ENCODE peak calls at places on chromosomes 6 and 20, in four cellular contexts. V is fibroblast of lung, O is A673, K is uterus. W is an unnamed sample.

GRCh38 chr6:115783402-115784061 is 277.2 kb downstream of the FRK start:
- DNase-seq in V (peak), O (no peak), K (no peak), W (no peak)

GRCh38 chr6:4856779-4857178 is 80.6 kb downstream of the CDYL start:
- DNase-seq in V (no peak), O (no peak), K (no peak), W (no peak)

GRCh38 chr6:69232506-69233194 is 564.2 kb downstream of the LMBRD1 start:
- DNase-seq in V (peak), O (peak), K (peak), W (peak)

GRCh38 chr6:170178561-170179477 is 112.1 kb downstream of the DLL1 start:
- DNase-seq in V (peak), O (peak), K (no peak), W (no peak)

GRCh38 chr6:132464538-132465256 is 48.2 kb downstream of the STX7 start:
- DNase-seq in V (peak), O (no peak), K (no peak), W (no peak)

GRCh38 chr20:25278636-25279361 is 30.9 kb downstream of the PYGB start:
- DNase-seq in V (no peak), O (no peak), K (peak), W (peak)

GRCh38 chr20:6299451-6299850 is 176.6 kb upstream of the FERMT1 start:
- DNase-seq in V (peak), O (no peak), K (no peak), W (no peak)

GRCh38 chr6:24064106-24064505 is 61.9 kb upstream of the NRSN1 start:
- DNase-seq in V (peak), O (peak), K (no peak), W (no peak)

GRCh38 chr6:26304213-26305096 is 60.5 kb upstream of the BTN3A2 start:
- DNase-seq in V (peak), O (peak), K (peak), W (peak)

GRCh38 chr6:46380152-46380807 is 111.0 kb downstream of the RCAN2 start:
- DNase-seq in V (no peak), O (no peak), K (no peak), W (no peak)

GRCh38 chr6:1792989-1793388 is 183.3 kb downstream of the FOXC1 start:
- DNase-seq in V (no peak), O (peak), K (no peak), W (no peak)

GRCh38 chr6:160930547-160931377 is 60.8 kb upstream of the MAP3K4 start:
- DNase-seq in V (peak), O (peak), K (peak), W (peak)
- TF ChIP-seq CTCF in V (peak), O (peak), K (peak), W (peak)

DNA sequence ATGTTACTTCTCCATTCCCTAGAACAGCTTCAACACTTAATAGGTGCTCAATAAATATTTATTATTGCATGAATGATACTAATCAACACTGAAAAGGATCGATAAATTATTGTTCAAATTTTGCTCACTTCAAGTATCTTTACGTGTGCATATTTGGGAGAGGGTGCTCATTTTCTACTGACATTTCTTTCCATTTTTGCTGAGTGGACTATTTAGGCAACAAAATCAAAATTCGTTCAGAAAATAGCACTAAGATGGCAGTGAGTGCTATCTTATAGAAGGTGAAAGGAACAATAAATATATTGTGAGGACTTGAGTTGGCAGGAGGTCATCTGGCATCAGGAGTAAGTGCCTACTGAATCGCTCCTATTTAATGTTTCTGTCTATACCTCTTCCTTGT is 501.9 kb upstream of the IRAK1BP1 start:
- DNase-seq in V (no peak), O (no peak), K (no peak), W (no peak)
- H3K4me3 ChIP-seq in V (no peak), O (no peak), K (no peak), W (no peak)

GRCh38 chr6:31639043-31639442 is 13.4 kb downstream of the BAG6 start:
- DNase-seq in V (no peak), O (no peak), K (no peak), W (no peak)
- H3K27ac ChIP-seq in V (no peak), O (no peak), K (no peak), W (no peak)

DNA sequence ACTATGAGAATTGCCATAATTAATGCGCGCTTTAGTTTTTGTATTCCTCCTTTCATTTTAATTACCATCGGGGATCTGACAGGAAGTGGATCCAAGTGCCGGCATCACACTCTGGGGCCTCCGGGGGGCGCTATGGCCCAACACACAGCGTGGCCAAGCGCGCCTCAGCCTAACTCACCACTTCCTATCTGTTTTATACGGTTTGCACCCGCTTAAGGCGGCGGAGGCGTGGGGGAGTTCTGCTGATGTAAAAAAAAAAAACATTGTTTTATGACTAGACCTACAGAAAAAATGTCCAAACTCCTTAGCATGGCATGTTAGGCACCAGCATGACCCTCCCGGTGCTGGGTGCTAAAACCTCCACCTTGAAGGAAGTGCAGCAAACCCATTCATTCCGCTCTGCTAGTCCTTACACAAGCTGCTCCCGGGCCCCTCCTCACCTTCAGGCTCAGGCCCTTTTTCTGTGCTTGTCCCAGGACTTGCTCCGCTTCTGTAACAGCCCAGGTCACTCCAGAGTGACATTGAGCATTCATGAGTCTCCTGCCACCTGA is 4.5 kb upstream of the EBF4 start:
- DNase-seq in V (peak), O (peak), K (peak), W (peak)
- TF ChIP-seq CTCF in V (peak), O (peak), K (peak), W (peak)

GRCh38 chr6:30360139-30360538 is 15.2 kb downstream of the RPP21 start:
- DNase-seq in V (no peak), O (no peak), K (no peak), W (no peak)

GRCh38 chr6:30359276-30359675 is 14.3 kb downstream of the RPP21 start:
- DNase-seq in V (no peak), O (no peak), K (no peak), W (no peak)

GRCh38 chr6:30357678-30358339 is 12.9 kb downstream of the RPP21 start:
- DNase-seq in V (peak), O (peak), K (peak), W (no peak)

GRCh38 chr6:30356519-30356918 is 11.6 kb downstream of the RPP21 start:
- DNase-seq in V (no peak), O (no peak), K (no peak), W (no peak)

DNA sequence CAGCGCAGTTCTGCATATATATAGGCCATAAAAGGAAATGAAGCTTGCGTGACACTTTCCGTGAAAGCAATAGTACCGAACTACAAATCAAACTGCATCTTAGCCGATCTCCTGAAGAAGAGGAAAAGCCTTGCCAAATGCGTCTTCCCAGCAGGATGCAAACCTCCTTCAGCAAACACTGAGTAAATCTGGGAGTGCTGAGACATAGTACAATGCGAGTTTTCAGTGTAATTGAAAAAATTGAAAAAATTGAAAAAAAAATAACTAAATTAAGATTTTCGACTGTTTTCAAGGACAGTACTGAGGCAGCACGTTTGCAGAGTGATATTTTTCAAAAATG is 13.4 kb downstream of the RPP21 start:
- DNase-seq in V (no peak), O (no peak), K (no peak), W (no peak)
- H3K4me3 ChIP-seq in V (peak), O (peak), K (peak), W (no peak)

GRCh38 chr6:52063584-52064400 is 23.6 kb downstream of the PKHD1 start:
- DNase-seq in V (peak), O (peak), K (no peak), W (no peak)
- H3K27ac ChIP-seq in V (no peak), O (peak), K (no peak), W (no peak)

GRCh38 chr6:103124471-103124870 is 1731.0 kb downstream of the GRIK2 start:
- DNase-seq in V (no peak), O (no peak), K (no peak), W (no peak)

DNA sequence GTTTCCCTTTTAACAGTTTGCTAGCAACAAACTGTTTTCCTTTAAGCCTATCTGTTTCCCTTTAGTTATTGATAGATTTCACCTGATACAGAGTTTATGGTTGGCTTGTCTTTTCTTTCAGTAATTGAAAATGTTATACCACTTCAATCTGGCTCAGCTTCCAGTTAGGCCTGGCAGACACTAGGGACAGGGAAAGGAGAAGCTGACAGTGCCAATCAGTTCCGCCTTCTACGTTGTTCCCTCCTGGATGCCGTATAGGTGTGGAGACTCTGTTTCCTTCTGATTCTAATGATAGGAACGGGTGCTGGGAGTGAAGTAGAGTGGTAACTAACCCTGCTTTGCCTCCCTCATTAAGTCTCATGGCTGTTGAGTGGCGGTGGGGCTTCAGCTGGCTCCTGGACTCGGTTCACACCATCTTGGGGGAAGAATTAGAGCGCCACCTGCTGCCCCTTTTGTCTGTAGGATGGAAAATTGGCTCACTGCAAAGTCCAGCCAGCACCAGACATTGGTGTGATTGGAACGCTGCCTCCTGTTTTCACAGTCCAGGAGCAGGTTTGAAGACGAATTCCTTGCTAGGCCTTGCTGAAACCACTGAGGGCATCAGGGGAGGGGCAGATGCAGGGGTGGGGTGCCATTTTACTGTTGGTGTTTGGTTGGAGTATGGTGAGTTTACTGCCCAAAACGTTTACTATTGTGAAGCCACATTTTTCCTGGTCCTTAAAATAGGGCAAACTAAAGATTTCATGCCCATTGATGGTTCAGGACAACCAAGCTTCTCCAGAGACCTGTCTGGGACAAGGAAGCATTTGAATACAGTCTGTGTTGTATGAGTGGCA is 1729.5 kb downstream of the GRIK2 start:
- DNase-seq in V (peak), O (peak), K (no peak), W (peak)
- TF ChIP-seq CTCF in V (peak), O (peak), K (no peak), W (peak)

GRCh38 chr20:62806383-62807050 is 1.9 kb downstream of the OGFR start:
- DNase-seq in V (no peak), O (no peak), K (no peak), W (no peak)
- H3K4me3 ChIP-seq in V (peak), O (peak), K (peak), W (peak)

DNA sequence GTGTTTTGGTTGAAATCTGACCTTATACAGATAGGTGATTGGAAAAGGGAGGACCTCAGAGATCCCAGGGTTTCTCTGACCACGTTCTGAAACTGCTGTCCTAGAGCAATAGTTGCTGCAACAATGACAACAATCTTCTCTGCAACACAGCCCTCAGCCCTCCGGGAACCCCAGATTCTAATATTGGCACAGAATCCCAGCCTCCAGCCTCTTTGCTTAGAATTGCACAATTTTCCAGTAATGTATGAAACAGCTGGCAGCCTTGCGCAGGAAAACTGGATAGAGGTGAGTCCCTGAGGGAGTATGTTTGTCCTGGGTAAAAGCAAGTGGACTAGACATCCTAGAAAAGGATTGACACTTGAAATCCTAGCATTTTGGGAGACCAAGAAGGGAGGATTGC is 30.4 kb upstream of the PNRC1 start:
- DNase-seq in V (peak), O (no peak), K (peak), W (peak)
- H3K27ac ChIP-seq in V (no peak), O (no peak), K (no peak), W (no peak)